ENCODE peak calls at places on chromosomes 1 and 21, in nine cellular contexts. R is colonic mucosa, A is tibial artery, L is astrocyte of the spinal cord, Q is upper lobe of right lung, Z is choroid plexus epithelial cell, I is AG04449, T is GM12878, H is lower lobe of right lung. W is an unnamed sample.

GRCh38 chr1:145918992-145919939 is 749 bp upstream of the PEX11B start:
- DNase-seq in Z (peak; percentile 49), Q (peak; percentile 88), I (no peak), R (peak; percentile 79), T (no peak), L (peak; percentile 52), A (peak; percentile 65), H (peak; percentile 83), W (peak; percentile 50)

GRCh38 chr1:178271471-178271870 is 177.6 kb downstream of the RASAL2 start:
- DNase-seq in L (no peak), I (no peak), R (no peak), T (no peak), Q (no peak), A (no peak), H (no peak), Z (no peak), W (no peak)

GRCh38 chr1:6330410-6330827 is 63.1 kb downstream of the ACOT7 start:
- DNase-seq in Q (no peak), L (peak; percentile 86), A (no peak), Z (no peak), R (no peak), I (peak; percentile 24), T (no peak), H (no peak), W (peak; percentile 34)

GRCh38 chr1:219140308-219140877 is 33.3 kb upstream of the LYPLAL1 start:
- DNase-seq in H (no peak), L (no peak), Z (no peak), I (no peak), Q (no peak), T (no peak), A (no peak), R (no peak), W (no peak)

GRCh38 chr1:27538793-27539192 is 48.8 kb upstream of the WASF2 start:
- DNase-seq in H (no peak), A (no peak), R (no peak), Z (peak; percentile 76), T (no peak), L (peak; percentile 53), Q (no peak), I (no peak), W (peak; percentile 79)

GRCh38 chr21:42677339-42678117 is 24.1 kb downstream of the PDE9A start:
- DNase-seq in H (no peak), Z (peak; percentile 93), I (no peak), T (no peak), L (peak; percentile 84), Q (no peak), A (no peak), R (no peak), W (peak; percentile 67)

GRCh38 chr1:30906631-30907389 is 1.7 kb downstream of the SDC3 start:
- DNase-seq in Z (no peak), L (no peak), R (no peak), Q (peak; percentile 54), H (no peak), A (no peak), I (no peak), T (no peak), W (no peak)

GRCh38 chr1:176954242-176954641 is 210.3 kb downstream of the ASTN1 start:
- DNase-seq in H (no peak), I (no peak), R (no peak), A (no peak), T (no peak), L (no peak), Z (no peak), Q (no peak), W (no peak)

GRCh38 chr21:46392921-46393320 is 65.8 kb upstream of the DIP2A start:
- DNase-seq in Z (peak; percentile 55), T (no peak), I (no peak), H (peak; percentile 39), R (no peak), Q (no peak), A (no peak), L (peak; percentile 45), W (peak; percentile 73)

DNA sequence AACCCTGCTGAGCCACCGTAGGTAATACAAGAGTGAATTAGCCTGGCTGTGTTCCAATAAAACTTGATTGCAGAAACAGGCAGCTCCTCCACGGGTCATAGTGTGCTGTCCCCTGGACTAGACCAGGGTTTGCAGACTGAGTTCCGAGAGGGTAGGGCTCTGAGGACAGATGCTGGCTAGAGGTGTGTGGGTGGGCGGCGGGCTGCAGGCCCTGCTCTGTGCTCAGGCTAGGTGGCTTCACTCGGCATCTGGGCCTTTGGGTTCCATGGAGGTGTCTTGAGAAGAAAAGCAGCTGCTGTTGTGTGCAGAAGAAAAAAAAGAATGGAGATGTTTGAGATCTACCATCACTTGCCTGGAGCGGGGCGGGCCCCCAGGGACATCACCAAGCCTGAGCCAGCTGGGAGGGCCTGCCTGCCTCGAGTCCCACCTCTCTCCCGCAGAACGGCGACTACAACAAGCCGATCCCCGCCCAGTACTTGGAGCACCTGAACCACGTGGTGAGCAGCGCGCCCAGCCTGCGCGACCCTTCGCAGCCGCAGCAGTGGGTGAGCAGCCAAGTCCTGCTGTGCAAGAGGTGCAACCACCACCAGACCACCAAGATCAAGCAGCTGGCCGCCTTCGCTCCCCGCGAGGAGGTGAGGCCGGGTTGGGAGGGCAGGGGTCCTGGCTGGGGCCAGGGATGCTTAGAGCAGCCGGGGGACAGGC is 7.9 kb downstream of the TMEM201 start:
- DNase-seq in I (no peak), R (no peak), Q (peak; percentile 61), A (no peak), T (no peak), L (no peak), Z (peak; percentile 34), H (peak; percentile 41), W (no peak)
- H3K4me3 ChIP-seq in I (no peak overlapping the region), R (no peak overlapping the region), Q (no peak overlapping the region), A (no peak overlapping the region), T (no peak overlapping the region), L (no peak overlapping the region), Z (no peak overlapping the region), H (no peak overlapping the region), W (no peak overlapping the region)

DNA sequence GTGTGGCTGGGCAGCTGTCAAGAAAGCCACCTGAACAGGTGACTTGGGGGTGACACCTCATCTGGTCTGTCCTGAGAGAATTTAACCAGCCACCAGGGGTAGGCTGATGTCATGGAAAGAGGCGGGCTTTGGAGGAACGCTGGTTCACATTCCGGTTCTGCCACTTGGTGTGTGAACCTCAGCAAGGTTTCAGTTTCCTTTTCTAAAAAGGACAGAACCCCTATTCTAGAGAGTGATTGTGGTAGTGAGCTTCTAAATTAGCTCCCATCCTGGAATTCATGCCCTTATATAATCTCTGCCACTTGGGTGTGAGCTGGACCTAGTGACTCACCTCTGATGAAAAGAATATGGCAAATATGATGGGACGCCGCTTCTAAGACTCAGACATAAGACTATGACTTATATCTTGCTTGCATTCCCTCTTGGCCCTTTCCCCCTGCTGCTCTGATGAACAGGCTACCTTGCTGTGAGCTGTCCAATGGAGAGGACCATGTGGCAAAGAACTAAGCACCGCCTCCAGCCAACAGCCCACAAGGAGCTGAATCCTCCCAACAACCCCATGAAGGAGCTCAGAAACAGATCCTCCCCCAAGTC is 332.1 kb downstream of the RRAGC start:
- DNase-seq in A (no peak), Q (no peak), I (no peak), Z (no peak), R (peak; percentile 22), L (no peak), T (peak; percentile 83), H (peak; percentile 59), W (no peak)
- TF ChIP-seq CTCF in A (no peak), Q (no peak), I (no peak), Z (no peak), R (no peak), L (no peak), T (no peak), H (no peak), W (no peak)

GRCh38 chr21:34894401-34894800 is 154.7 kb downstream of the RUNX1 start:
- DNase-seq in H (no peak), T (no peak), L (no peak), R (no peak), Q (no peak), Z (no peak), I (no peak), A (no peak), W (no peak)

GRCh38 chr21:34891610-34891943 is 157.5 kb downstream of the RUNX1 start:
- DNase-seq in Z (no peak), I (no peak), Q (no peak), L (no peak), R (no peak), A (no peak), H (no peak), T (no peak), W (no peak)

GRCh38 chr21:34890724-34891609 is 158.1 kb downstream of the RUNX1 start:
- DNase-seq in Z (peak; percentile 64), R (no peak), H (peak; percentile 59), L (peak; percentile 74), Q (no peak), T (no peak), A (peak; percentile 43), I (no peak), W (peak; percentile 44)

GRCh38 chr21:34890258-34890723 is 158.8 kb downstream of the RUNX1 start:
- DNase-seq in A (no peak), Q (no peak), T (no peak), L (no peak), Z (no peak), I (no peak), R (no peak), H (no peak), W (no peak)

DNA sequence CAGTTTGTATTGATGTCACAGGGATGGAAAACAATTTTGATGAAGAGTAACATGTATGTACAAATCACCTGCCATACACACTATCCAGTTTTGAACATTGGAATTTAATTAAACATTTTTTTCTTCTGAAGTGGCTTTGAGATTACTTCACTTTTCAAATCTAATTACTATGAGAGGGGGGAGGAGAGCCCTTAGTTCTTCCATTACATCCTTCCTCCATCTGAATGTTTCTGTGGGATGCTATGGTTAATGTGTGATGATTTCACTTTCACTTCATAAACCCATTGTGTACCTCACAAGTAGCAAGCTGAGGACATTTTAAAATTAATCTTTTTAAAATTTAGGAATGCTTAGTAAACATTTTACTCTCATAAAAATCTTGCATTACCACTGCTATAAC is 156.9 kb downstream of the RUNX1 start:
- DNase-seq in H (no peak), I (no peak), A (no peak), Z (no peak), L (peak; percentile 54), Q (no peak), R (no peak), T (no peak), W (no peak)
- H3K4me3 ChIP-seq in H (no peak overlapping the region), I (no peak overlapping the region), A (no peak overlapping the region), Z (no peak overlapping the region), L (no peak overlapping the region), Q (no peak overlapping the region), R (no peak overlapping the region), T (no peak overlapping the region), W (no peak overlapping the region)

DNA sequence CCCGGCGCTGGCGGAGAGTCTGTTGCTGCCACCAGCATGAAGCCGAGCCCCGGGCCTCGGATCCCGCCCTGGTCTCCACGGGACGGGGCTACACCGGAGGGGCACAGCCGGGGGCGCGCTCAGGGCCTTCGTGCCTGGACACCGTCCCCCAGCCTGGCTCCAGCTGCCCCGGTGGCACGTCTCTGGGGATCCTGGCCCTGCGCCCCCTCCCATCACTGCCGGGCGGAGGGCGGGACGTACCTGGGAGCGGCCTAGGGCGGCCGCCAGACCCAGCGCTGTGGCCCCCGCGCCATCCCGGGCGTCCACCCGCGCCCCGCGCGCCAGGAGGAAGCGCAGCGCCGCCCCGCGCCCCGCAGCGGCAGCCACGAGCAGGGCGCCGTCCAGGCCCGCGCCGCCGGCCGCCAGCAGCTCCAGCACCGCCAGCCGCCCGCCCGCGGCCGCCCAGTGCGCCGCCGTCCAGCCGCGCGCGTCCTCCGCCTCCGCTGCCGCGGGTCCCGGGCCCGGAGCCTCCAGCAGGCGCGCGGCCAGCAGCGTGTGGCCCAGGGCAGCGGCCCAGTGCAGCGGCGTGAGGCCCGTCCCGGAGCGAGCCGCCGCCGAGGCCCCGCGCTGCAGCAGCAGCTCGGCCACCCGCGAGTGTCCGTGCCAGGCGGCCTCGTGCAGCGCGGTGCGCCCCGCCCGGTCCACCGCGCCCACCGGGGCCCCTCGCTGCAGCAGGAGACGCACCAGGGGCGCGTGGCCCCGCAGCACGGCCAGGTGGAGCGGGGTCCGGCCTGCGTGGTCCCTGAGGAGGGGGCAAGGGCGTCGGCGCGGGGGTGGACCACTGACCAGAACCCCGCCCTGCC is 1.0 kb downstream of the ANKRD65 start:
- DNase-seq in A (no peak), Q (peak; percentile 73), L (no peak), R (no peak), I (no peak), T (no peak), Z (no peak), H (peak; percentile 48), W (no peak)
- TF ChIP-seq CTCF in A (no peak), Q (no peak), L (no peak), R (no peak), I (no peak), T (no peak), Z (no peak), H (no peak), W (no peak)

W was measured in fibroblast of villous mesenchyme.